ENCODE peak calls at places on chromosomes 4 and X, in ten cellular contexts. A is ureter, P is SK-N-MC, Q is NCI-H1105 treated with DMSO at 0.1 percent for 48 hours, F is Right ventricle myocardium inferior, S is HTR-8/SVneo, D is caudate nucleus, Z is astrocyte, N is aorta, K is cardiac fibroblast. I is an unnamed sample.

GRCh38 chr4:181819951-181820350 is 423.3 kb upstream of the TENM3 start:
- DNase-seq in D (no peak), P (no peak), S (no peak), F (no peak), A (no peak), Z (peak; percentile 30), Q (peak; percentile 63), K (peak; percentile 7), N (no peak), I (no peak)

GRCh38 chr4:160877087-160877790 is 1286.6 kb downstream of the FSTL5 start:
- DNase-seq in D (no peak), P (no peak), A (no peak), N (no peak), F (no peak), Q (no peak), K (no peak), S (no peak), Z (peak; percentile 0), I (no peak)

GRCh38 chr4:4668355-4669210 is 126.7 kb upstream of the STX18 start:
- DNase-seq in S (no peak), P (no peak), A (no peak), F (no peak), Q (no peak), Z (no peak), D (no peak), K (no peak), N (no peak), I (no peak)

GRCh38 chr4:37471971-37472370 is 214.2 kb downstream of the RELL1 start:
- DNase-seq in Z (no peak), F (no peak), S (no peak), N (peak; percentile 48), K (no peak), Q (no peak), D (no peak), P (no peak), A (peak; percentile 70), I (peak; percentile 33)

GRCh38 chr4:1154523-1155182 is 17.7 kb downstream of the SPON2 start:
- DNase-seq in A (no peak), P (no peak), Q (peak; percentile 23), F (no peak), S (no peak), Z (peak; percentile 24), N (peak; percentile 83), D (no peak), K (peak; percentile 41), I (peak; percentile 91)

GRCh38 chr4:157992038-157992706 is 180.7 kb downstream of the GASK1B start:
- DNase-seq in K (peak; percentile 92), Q (peak; percentile 50), P (no peak), D (peak; percentile 0), A (peak; percentile 62), F (no peak), N (no peak), Z (peak; percentile 42), S (peak; percentile 20), I (no peak)

GRCh38 chrX:57985951-57986350 is 75.7 kb upstream of the ZXDA start:
- DNase-seq in N (no peak), A (no peak), P (no peak), D (no peak), S (no peak), F (no peak), Z (no peak), Q (no peak), K (no peak), I (peak; percentile 39)

GRCh38 chr4:85557016-85557901 is 82.3 kb downstream of the ARHGAP24 start:
- DNase-seq in S (no peak), F (no peak), A (no peak), K (peak; percentile 25), Z (no peak), D (no peak), P (no peak), N (no peak), Q (no peak), I (no peak)

GRCh38 chr4:3217771-3218170 is 31.2 kb upstream of the MSANTD1 start:
- DNase-seq in A (no peak), N (peak; percentile 36), K (no peak), Q (no peak), F (no peak), P (no peak), S (no peak), Z (no peak), D (no peak), I (no peak)

GRCh38 chrX:110228453-110228852 is 89.4 kb downstream of the AMMECR1 start:
- DNase-seq in A (no peak), N (no peak), Q (no peak), Z (no peak), P (no peak), K (no peak), F (no peak), D (no peak), S (no peak), I (no peak)

GRCh38 chr4:687048-687974 is 1.6 kb downstream of the SLC49A3 start:
- DNase-seq in S (peak; percentile 93), F (peak; percentile 96), N (peak; percentile 95), P (no peak), A (peak; percentile 86), D (no peak), Q (no peak), K (peak; percentile 95), Z (peak; percentile 75), I (peak; percentile 73)